ENCODE peak calls at places on chromosomes 12 and 14, in six cellular contexts. Q, Y, C, F, N and A are unnamed samples.

GRCh38 chr12:67826946-67827719 is 162.1 kb upstream of the IFNG-AS1 start:
- DNase-seq in Q (no peak), Y (no peak), C (no peak), F (peak; percentile 16), N (peak; percentile 62), A (no peak)

GRCh38 chr12:132046561-132046960 is 96.8 kb downstream of the EP400 start:
- DNase-seq in Q (peak; percentile 62), Y (peak; percentile 73), C (no peak), F (peak; percentile 66), N (peak; percentile 94), A (no peak)

GRCh38 chr12:50387972-50388478 is 8.4 kb downstream of the FAM186A start:
- DNase-seq in Q (no peak), Y (no peak), C (no peak), F (no peak), N (no peak), A (no peak)

GRCh38 chr12:89392401-89392800 is 40.1 kb upstream of the DUSP6 start:
- DNase-seq in Q (no peak), Y (no peak), C (no peak), F (no peak), N (no peak), A (no peak)

GRCh38 chr14:46788994-46789393 is 137.4 kb upstream of the RPL10L start:
- DNase-seq in Q (no peak), Y (no peak), C (no peak), F (no peak), N (no peak), A (no peak)

GRCh38 chr14:91829511-91829910 is 37.8 kb downstream of the TC2N start:
- DNase-seq in Q (no peak), Y (no peak), C (no peak), F (no peak), N (no peak), A (no peak)

GRCh38 chr14:61139006-61139599 is 142.0 kb downstream of the TMEM30B start:
- DNase-seq in Q (no peak), Y (no peak), C (no peak), F (no peak), N (no peak), A (no peak)

GRCh38 chr12:110266381-110266909 is 14.6 kb upstream of the ATP2A2 start:
- DNase-seq in Q (no peak), Y (no peak), C (no peak), F (no peak), N (no peak), A (no peak)

GRCh38 chr12:58346032-58346632 is 404.8 kb downstream of the ATP23 start:
- DNase-seq in Q (peak; percentile 43), Y (no peak), C (peak; percentile 30), F (peak; percentile 55), N (peak; percentile 69), A (no peak)

GRCh38 chr14:81710232-81710845 is 176.7 kb upstream of the SEL1L start:
- DNase-seq in Q (peak; percentile 65), Y (no peak), C (peak; percentile 42), F (peak; percentile 62), N (peak; percentile 31), A (no peak)

GRCh38 chr14:24316597-24316950 is 5.3 kb downstream of the LTB4R start:
- DNase-seq in Q (no peak), Y (no peak), C (no peak), F (no peak), N (no peak), A (peak; percentile 69)

GRCh38 chr12:118404876-118405521 is 28.6 kb downstream of the SUDS3 start:
- DNase-seq in Q (peak; percentile 92), Y (peak; percentile 51), C (peak; percentile 53), F (peak; percentile 82), N (peak; percentile 79), A (no peak)

GRCh38 chr14:36950812-36951211 is 221.6 kb downstream of the SLC25A21 start:
- DNase-seq in Q (no peak), Y (no peak), C (no peak), F (no peak), N (no peak), A (no peak)

GRCh38 chr12:81468206-81468605 is 290.9 kb downstream of the PPFIA2 start:
- DNase-seq in Q (no peak), Y (no peak), C (no peak), F (no peak), N (peak; percentile 79), A (no peak)

GRCh38 chr14:76133103-76133502 is 18.6 kb upstream of the GPATCH2L start:
- DNase-seq in Q (peak; percentile 77), Y (no peak), C (peak; percentile 67), F (peak; percentile 50), N (peak; percentile 47), A (no peak)

GRCh38 chr12:109719123-109720022 is 5.7 kb downstream of the FAM222A start:
- DNase-seq in Q (peak; percentile 79), Y (no peak), C (no peak), F (no peak), N (no peak), A (no peak)

GRCh38 chr12:78248321-78248720 is 417.6 kb downstream of the NAV3 start:
- DNase-seq in Q (no peak), Y (no peak), C (no peak), F (no peak), N (peak; percentile 32), A (no peak)

GRCh38 chr14:91839754-91840153 is 27.6 kb downstream of the TC2N start:
- DNase-seq in Q (no peak), Y (no peak), C (no peak), F (no peak), N (no peak), A (no peak)

GRCh38 chr14:44962573-44963528 is 861 bp downstream of the TOGARAM1 start:
- DNase-seq in Q (peak; percentile 41), Y (peak; percentile 46), C (peak; percentile 43), F (peak; percentile 72), N (peak; percentile 82), A (peak; percentile 88)

GRCh38 chr14:27672047-27672446 is 1074.2 kb upstream of the NOVA1 start:
- DNase-seq in Q (no peak), Y (no peak), C (no peak), F (no peak), N (no peak), A (no peak)

GRCh38 chr12:47777151-47777550 is 4.1 kb downstream of the SLC48A1 start:
- DNase-seq in Q (no peak), Y (no peak), C (no peak), F (no peak), N (no peak), A (peak; percentile 66)

GRCh38 chr12:47774664-47775063 is 1.6 kb downstream of the SLC48A1 start:
- DNase-seq in Q (no peak), Y (no peak), C (no peak), F (no peak), N (no peak), A (peak; percentile 53)

GRCh38 chr12:47773858-47774580 is 981 bp downstream of the SLC48A1 start:
- DNase-seq in Q (no peak), Y (no peak), C (no peak), F (no peak), N (peak; percentile 32), A (peak; percentile 53)

GRCh38 chr12:47776471-47777143 is 3.6 kb downstream of the SLC48A1 start:
- DNase-seq in Q (no peak), Y (no peak), C (no peak), F (no peak), N (peak; percentile 72), A (peak; percentile 72)

GRCh38 chr12:47775100-47775911 is 2.3 kb downstream of the SLC48A1 start:
- DNase-seq in Q (no peak), Y (no peak), C (no peak), F (no peak), N (peak; percentile 74), A (peak; percentile 90)
- H3K4me1 ChIP-seq in Q (peaks cover under 1% of the 10 kb centered on the region), Y (peaks cover 15% of the 10 kb centered on the region), C (peaks cover 12% of the 10 kb centered on the region), F (no peaks in the 10 kb centered on the region), N (peaks cover 38% of the 10 kb centered on the region), A (peaks cover 43% of the 10 kb centered on the region)

GRCh38 chr12:124449623-124450375 is 117.6 kb downstream of the NCOR2 start:
- DNase-seq in Q (no peak), Y (no peak), C (no peak), F (no peak), N (no peak), A (peak; percentile 78)

GRCh38 chr12:124450376-124450750 is 117.0 kb downstream of the NCOR2 start:
- DNase-seq in Q (no peak), Y (no peak), C (no peak), F (no peak), N (no peak), A (peak; percentile 50)

GRCh38 chr12:124452576-124453391 is 114.6 kb downstream of the NCOR2 start:
- DNase-seq in Q (no peak), Y (no peak), C (no peak), F (no peak), N (no peak), A (peak; percentile 78)

GRCh38 chr12:124451637-124452243 is 115.7 kb downstream of the NCOR2 start:
- DNase-seq in Q (no peak), Y (no peak), C (no peak), F (no peak), N (no peak), A (no peak)

DNA sequence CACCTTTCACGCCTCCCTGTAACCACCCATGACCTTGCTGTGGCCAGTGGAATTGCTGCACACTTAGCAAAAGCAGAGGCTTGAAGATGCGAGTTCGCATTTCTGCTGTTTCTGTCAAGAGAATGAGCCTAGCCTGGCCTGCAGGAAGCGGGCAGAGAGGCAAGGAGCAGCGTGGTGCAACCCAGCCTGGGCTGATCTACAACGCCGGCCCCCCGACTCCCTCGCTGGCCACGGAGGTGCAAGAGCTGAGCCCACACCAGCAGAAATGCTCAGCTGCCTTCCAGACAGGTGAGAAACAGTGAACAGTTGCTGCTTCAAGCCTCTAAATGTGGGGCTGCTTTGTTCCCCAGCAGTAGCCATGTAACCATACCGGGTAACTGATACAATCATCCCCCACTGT is 116.4 kb downstream of the NCOR2 start:
- DNase-seq in Q (no peak), Y (no peak), C (no peak), F (no peak), N (no peak), A (peak; percentile 71)
- H3K4me1 ChIP-seq in Q (no peaks in the 10 kb centered on the region), Y (peaks cover 46% of the 10 kb centered on the region), C (peaks cover 13% of the 10 kb centered on the region), F (no peaks in the 10 kb centered on the region), N (peaks cover 26% of the 10 kb centered on the region), A (peaks cover 38% of the 10 kb centered on the region)

DNA sequence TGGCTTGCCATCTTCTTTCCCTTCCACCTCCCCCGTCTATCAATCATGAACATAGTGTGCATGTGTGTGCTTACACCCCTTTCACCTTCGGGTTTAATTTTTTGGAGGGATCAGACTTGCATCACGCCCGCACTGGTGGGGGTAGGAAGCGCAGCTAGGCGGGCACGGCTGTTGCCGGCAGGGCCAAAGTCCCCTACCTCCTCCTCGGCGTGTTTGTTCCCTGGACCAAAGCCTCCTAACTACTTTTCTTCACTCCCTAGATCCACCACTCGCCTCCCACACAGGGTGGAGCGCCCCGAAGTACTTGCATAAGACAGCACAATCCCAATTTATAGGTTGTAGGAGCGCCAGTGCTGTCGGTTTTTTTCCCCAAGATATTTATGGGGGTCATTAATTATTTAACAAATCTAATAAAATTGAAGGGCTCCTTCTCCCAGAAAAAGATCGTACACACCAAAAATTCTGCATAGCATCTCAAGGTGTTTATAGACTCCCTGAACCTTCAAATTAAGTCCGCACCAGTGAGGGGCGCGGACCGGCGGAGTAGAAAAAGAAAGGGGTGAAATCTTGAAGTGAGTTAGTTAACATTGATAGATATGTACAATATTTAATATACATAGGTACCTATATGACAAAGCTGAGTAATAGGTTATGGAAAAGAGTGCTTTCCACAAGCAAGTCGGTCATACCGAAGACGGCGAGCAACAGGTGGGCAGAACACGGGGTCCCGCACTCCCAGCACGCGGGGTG is 714 bp downstream of the PKP2 start:
- DNase-seq in Q (no peak), Y (no peak), C (no peak), F (peak; percentile 69), N (no peak), A (peak; percentile 69)
- H3K4me1 ChIP-seq in Q (peaks cover 8% of the 10 kb centered on the region), Y (peaks cover 60% of the 10 kb centered on the region), C (peaks cover 7% of the 10 kb centered on the region), F (peaks cover 46% of the 10 kb centered on the region), N (no peaks in the 10 kb centered on the region), A (peaks cover 4% of the 10 kb centered on the region)

DNA sequence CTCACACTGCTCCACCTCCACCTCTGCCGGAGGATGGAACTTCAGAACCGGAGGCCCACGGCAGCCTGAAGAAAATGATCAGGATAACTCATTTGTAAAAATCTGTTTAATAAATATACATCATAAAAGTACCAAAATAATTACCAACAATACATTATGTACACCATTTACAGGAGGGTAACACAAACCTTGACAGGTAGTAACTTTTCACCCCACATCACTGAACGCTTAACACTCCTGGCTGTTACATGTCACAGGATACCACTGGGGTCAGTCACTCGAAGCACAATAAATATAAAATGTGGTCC is 3.2 kb downstream of the NFKBIA start:
- DNase-seq in Q (no peak), Y (no peak), C (no peak), F (no peak), N (no peak), A (no peak)
- H3K4me1 ChIP-seq in Q (peaks cover 27% of the 10 kb centered on the region), Y (peaks cover 33% of the 10 kb centered on the region), C (peaks cover 12% of the 10 kb centered on the region), F (peaks cover 45% of the 10 kb centered on the region), N (peaks cover 27% of the 10 kb centered on the region), A (peaks cover 31% of the 10 kb centered on the region)